ENCODE peak calls at places on chromosome X, in eight cellular contexts. G is ovary, S is HCT116, C is spleen, I is AG04450, E is fibroblast of lung, T is pancreas, V is kidney epithelial cell. A is an unnamed sample.

GRCh38 chrX:46837543-46838481 is 969 bp downstream of the RP2 start:
- DNase-seq in V (no peak), T (no peak), G (no peak), S (no peak), C (no peak), I (no peak), E (peak), A (no peak)

GRCh38 chrX:56786889-56787733 is 58.1 kb downstream of the NBDY start:
- DNase-seq in S (no peak), C (no peak), E (no peak), T (no peak), I (no peak), G (no peak), V (no peak), A (no peak)

GRCh38 chrX:119194631-119195030 is 41.5 kb upstream of the PGRMC1 start:
- DNase-seq in G (no peak), V (no peak), E (peak), S (no peak), I (no peak), T (no peak), C (no peak), A (no peak)

GRCh38 chrX:129720741-129721140 is 18.0 kb upstream of the XPNPEP2 start:
- DNase-seq in C (no peak), S (no peak), G (no peak), I (no peak), E (no peak), T (no peak), V (no peak), A (no peak)

GRCh38 chrX:10168226-10168625 is 11.5 kb downstream of the CLCN4 start:
- DNase-seq in T (no peak), E (peak), S (no peak), G (no peak), I (no peak), C (no peak), V (no peak), A (no peak)

GRCh38 chrX:46953597-46953996 is 41.4 kb downstream of the JADE3 start:
- DNase-seq in V (no peak), E (no peak), C (no peak), I (no peak), G (no peak), T (no peak), S (no peak), A (no peak)

GRCh38 chrX:22999696-23000223 is at the start of gene DDX53:
- DNase-seq in C (no peak), V (no peak), G (no peak), T (no peak), E (no peak), I (no peak), S (no peak), A (no peak)

GRCh38 chrX:132393090-132393884 is 95.6 kb downstream of the MBNL3 start:
- DNase-seq in T (no peak), S (no peak), I (no peak), E (no peak), V (no peak), C (no peak), G (no peak), A (no peak)

GRCh38 chrX:115322375-115322774 is 32.9 kb downstream of the LUZP4 start:
- DNase-seq in V (no peak), S (no peak), C (no peak), T (no peak), G (no peak), I (no peak), E (no peak), A (no peak)

GRCh38 chrX:155086202-155086840 is 15.0 kb downstream of the BRCC3 start:
- DNase-seq in I (no peak), C (peak), T (no peak), E (no peak), V (no peak), G (no peak), S (peak), A (no peak)

DNA sequence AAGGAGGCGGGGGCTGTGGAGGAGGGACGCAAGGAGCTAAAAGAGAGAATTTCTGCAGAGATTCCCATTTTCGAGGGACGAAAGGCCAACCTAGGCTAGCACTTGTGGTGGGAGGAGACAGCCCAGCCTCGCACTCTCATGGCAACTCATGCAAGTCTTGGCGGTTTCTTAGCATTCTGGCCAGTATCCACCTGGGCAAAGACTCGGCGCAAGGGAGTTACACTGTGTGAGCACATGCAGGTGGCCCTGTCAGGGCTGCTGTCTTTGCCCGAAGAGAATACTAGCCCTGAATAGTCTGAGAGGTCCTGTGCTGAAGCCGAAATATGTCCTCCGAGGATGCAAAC is 15.5 kb downstream of the MCF2 start:
- DNase-seq in I (no peak), E (no peak), G (peak), S (no peak), C (no peak), V (no peak), T (no peak), A (no peak)
- H3K4me3 ChIP-seq in I (no peak), E (peak), G (peak), S (no peak), C (peak), V (peak), T (peak), A (peak)

GRCh38 chrX:37353646-37354045 is 4.5 kb downstream of the PRRG1 start:
- DNase-seq in S (no peak), I (no peak), C (no peak), V (no peak), G (no peak), T (no peak), E (no peak), A (no peak)

GRCh38 chrX:37347420-37347819 is 1.7 kb upstream of the PRRG1 start:
- DNase-seq in C (no peak), E (peak), I (no peak), S (no peak), G (no peak), T (no peak), V (peak), A (no peak)

GRCh38 chrX:37348237-37349130 is 680 bp upstream of the PRRG1 start:
- DNase-seq in I (peak), V (no peak), G (no peak), E (peak), T (no peak), S (no peak), C (peak), A (no peak)

GRCh38 chrX:37350034-37350365 is 836 bp downstream of the PRRG1 start:
- DNase-seq in G (no peak), E (peak), C (no peak), S (no peak), I (no peak), T (peak), V (no peak), A (no peak)

DNA sequence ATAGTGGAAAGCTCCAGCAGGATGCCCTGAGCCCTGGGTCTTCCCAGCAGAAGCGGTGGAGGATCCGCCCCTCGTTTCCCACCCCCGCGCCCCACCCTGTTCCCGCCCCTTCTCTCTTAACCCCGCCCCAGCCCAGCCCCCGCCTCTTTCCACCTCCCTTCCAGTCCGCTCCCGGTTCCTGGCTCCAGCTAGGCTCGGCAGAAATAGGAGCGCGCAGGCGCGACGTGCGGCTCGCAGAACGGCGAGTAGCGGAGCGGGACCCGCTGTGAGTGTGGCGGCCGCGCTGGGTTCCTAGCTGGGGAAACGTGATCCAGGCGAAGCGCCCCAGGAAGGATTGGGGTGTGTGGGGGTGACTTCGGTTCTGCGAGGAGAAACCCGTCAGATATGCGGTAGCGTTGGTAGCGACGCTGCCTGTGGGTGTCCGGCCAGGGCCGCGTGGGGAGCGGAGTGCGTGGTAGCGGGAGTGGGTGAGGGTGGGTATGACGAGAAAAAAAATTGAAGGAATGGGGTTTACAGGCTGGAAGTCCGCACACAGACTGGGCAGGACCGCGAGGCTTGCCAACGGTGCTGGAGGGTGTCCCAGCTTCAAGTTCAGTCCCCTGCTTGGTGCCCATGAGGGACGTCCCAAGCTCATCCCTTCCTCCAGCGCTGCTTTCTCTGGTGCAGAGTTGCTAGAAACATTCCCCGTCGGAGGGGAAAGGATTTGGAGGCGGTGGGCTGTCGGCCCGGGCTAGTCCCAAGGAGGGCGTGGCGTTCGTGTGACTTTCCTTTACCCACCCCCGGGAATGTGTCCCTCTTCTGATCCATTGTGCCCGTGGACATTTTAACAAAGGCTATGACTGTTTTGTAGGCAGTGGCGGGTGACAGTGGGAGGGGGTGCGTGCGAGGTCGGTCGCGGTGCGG is at the start of gene PRRG1:
- DNase-seq in T (peak), S (peak), V (peak), I (peak), G (peak), C (peak), E (peak), A (peak)
- H3K4me3 ChIP-seq in T (peak), S (peak), V (peak), I (peak), G (peak), C (peak), E (peak), A (peak)

DNA sequence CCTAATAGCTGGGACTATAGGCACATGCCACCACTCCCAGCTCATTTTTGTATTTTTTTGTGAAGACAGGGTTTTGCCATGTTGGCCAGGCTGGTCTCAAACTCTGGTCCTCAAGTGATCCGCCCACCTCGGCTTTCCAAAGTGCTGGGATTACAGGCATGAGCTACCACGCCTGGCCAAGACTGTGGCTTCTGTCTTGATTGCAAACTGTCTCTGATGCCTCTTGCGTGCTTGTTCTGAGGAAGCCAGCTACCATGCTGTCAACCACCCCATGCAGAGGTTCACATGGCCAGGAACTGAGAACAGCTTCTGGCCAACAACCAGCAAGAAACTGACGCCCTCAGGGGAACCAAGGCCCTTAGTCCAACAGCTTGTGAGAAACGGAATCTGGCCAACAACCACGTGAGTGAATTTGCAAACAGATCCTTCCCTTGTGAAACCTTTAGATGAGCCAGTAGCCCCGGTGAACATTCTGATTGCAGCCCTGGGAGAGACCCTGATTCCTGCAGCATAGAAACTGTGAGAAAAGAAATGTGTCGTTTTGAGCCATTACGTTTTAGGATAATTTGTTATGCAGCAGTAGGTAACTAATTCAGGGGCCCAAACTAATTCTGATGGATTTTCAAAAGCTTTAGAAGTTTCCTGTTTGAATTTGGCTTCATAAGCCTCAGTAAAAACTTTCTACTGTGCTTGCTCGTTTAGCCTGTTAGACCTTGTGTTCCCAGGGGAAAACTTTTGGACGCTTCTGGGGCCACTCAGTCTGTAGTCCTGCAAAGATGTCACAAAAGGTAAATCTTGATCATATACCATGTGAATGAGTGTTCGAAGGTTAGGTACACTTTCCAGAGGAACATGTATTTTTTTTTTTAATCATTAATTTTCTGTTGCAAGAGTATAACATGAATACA is 71.0 kb downstream of the SUPT20HL2 start:
- DNase-seq in S (no peak), C (no peak), V (no peak), I (peak), T (no peak), E (peak), G (peak), A (peak)
- H3K4me3 ChIP-seq in S (no peak), C (no peak), V (no peak), I (no peak), T (no peak), E (no peak), G (no peak), A (no peak)

GRCh38 chrX:153967536-153968214 is 3.9 kb downstream of the HCFC1 start:
- DNase-seq in V (no peak), T (peak), S (no peak), I (no peak), E (no peak), C (no peak), G (no peak), A (no peak)

GRCh38 chrX:153968754-153969124 is 2.9 kb downstream of the HCFC1 start:
- DNase-seq in V (no peak), T (peak), G (no peak), C (peak), E (peak), I (no peak), S (no peak), A (no peak)

GRCh38 chrX:153968255-153968654 is 3.4 kb downstream of the HCFC1 start:
- DNase-seq in T (no peak), V (no peak), S (no peak), E (no peak), G (no peak), C (no peak), I (no peak), A (no peak)

GRCh38 chrX:153966283-153966688 is 5.3 kb downstream of the HCFC1 start:
- DNase-seq in G (peak), E (peak), I (no peak), T (no peak), C (no peak), V (no peak), S (no peak), A (no peak)

GRCh38 chrX:153966841-153967535 is 4.6 kb downstream of the HCFC1 start:
- DNase-seq in G (no peak), T (no peak), S (no peak), I (no peak), C (no peak), E (peak), V (no peak), A (no peak)
- H3K4me3 ChIP-seq in G (no peak), T (no peak), S (no peak), I (no peak), C (peak), E (no peak), V (no peak), A (no peak)